ENCODE peak calls at places on chromosomes 16 and 17, in nine cellular contexts. O is stomach, V is K562, W is breast epithelium, T is GM23338, B is prostate gland, Q is H1, M is suprapubic skin, J is SK-N-MC. H is an unnamed sample.

GRCh38 chr16:71916397-71916920 is 21.1 kb downstream of the IST1 start:
- DNase-seq in W (no peak), V (no peak), Q (no peak), J (no peak), B (no peak), O (no peak), M (no peak), T (no peak), H (no peak)

GRCh38 chr16:23670137-23670776 is 8.4 kb upstream of the PLK1 start:
- DNase-seq in T (no peak), W (no peak), O (no peak), J (no peak), B (no peak), V (no peak), Q (no peak), M (no peak), H (no peak)

GRCh38 chr16:29645699-29646187 is 17.3 kb upstream of the SPN start:
- DNase-seq in W (no peak), M (no peak), J (no peak), B (no peak), O (no peak), Q (no peak), V (peak), T (peak), H (peak)

GRCh38 chr16:9091867-9092281 is 430 bp downstream of the HAPSTR1 start:
- DNase-seq in O (peak), M (no peak), Q (peak), V (no peak), W (peak), B (peak), J (no peak), T (no peak), H (no peak)

GRCh38 chr16:89426736-89427525 is 63.4 kb downstream of the ANKRD11 start:
- DNase-seq in J (no peak), W (no peak), Q (no peak), M (no peak), O (no peak), B (no peak), T (no peak), V (no peak), H (no peak)

GRCh38 chr16:938136-938535 is 32.6 kb downstream of the LMF1 start:
- DNase-seq in B (no peak), Q (no peak), T (no peak), J (no peak), O (no peak), V (no peak), M (no peak), W (no peak), H (no peak)

GRCh38 chr17:62832405-62832804 is 24.3 kb upstream of the MARCHF10 start:
- DNase-seq in J (no peak), V (no peak), B (no peak), O (no peak), W (no peak), Q (no peak), M (no peak), T (no peak), H (no peak)

GRCh38 chr17:78040561-78041400 is 82.3 kb downstream of the TNRC6C start:
- DNase-seq in J (peak), W (peak), B (peak), M (peak), Q (no peak), T (peak), V (no peak), O (peak), H (no peak)

GRCh38 chr17:2691965-2692780 is 19.4 kb downstream of the CLUH start:
- DNase-seq in T (peak), B (no peak), V (peak), M (peak), W (peak), J (no peak), O (no peak), Q (no peak), H (no peak)

GRCh38 chr16:28491080-28491969 is 549 bp downstream of the CLN3 start:
- DNase-seq in M (no peak), T (peak), W (no peak), Q (peak), V (peak), B (peak), O (no peak), J (no peak), H (peak)

GRCh38 chr17:751269-752001 is 629 bp downstream of the GEMIN4 start:
- DNase-seq in W (no peak), O (peak), V (peak), M (no peak), T (peak), B (no peak), J (no peak), Q (peak), H (peak)

GRCh38 chr16:81926036-81926435 is 85.2 kb downstream of the SDR42E1 start:
- DNase-seq in W (no peak), O (no peak), J (no peak), T (no peak), M (peak), Q (no peak), V (no peak), B (no peak), H (no peak)

GRCh38 chr17:61568219-61569072 is 22.6 kb downstream of the NACA2 start:
- DNase-seq in M (no peak), T (no peak), O (no peak), V (no peak), W (no peak), J (no peak), B (no peak), Q (no peak), H (no peak)

GRCh38 chr17:72984145-72984924 is 108.2 kb downstream of the SLC39A11 start:
- DNase-seq in W (no peak), V (no peak), O (no peak), T (no peak), B (no peak), J (no peak), M (no peak), Q (no peak), H (no peak)
- H3K27ac ChIP-seq in W (no peak), V (no peak), O (no peak), T (no peak), B (no peak), J (no peak), M (no peak), Q (no peak), H (no peak)

DNA sequence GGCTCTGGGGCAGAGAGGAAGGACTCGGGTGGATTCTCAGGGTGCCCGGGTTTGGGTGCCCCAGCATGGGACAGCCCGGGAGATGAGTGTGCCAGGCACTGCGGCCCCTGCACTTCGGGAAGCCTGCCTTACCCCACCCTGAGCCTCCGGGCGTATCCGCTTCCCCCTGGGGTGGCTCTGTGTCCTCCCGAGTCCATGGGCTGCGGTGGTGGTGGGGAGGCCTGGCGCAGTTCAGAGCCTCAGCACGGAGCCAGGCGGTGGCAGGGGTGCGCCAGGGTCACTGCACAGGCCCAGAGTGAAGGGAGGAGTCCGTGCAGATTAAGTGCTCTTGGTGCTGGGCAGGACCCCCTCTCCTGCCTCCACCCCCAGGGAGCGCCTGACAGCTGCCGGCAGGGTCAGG is 20.7 kb downstream of the MYBBP1A start:
- DNase-seq in Q (no peak), T (no peak), W (no peak), V (no peak), M (no peak), J (no peak), B (no peak), O (no peak), H (no peak)
- TF ChIP-seq POLR2AphosphoS5 in Q (no peak), T (no peak), W (no peak), V (no peak), M (no peak), J (no peak), B (no peak), O (no peak), H (no peak)

DNA sequence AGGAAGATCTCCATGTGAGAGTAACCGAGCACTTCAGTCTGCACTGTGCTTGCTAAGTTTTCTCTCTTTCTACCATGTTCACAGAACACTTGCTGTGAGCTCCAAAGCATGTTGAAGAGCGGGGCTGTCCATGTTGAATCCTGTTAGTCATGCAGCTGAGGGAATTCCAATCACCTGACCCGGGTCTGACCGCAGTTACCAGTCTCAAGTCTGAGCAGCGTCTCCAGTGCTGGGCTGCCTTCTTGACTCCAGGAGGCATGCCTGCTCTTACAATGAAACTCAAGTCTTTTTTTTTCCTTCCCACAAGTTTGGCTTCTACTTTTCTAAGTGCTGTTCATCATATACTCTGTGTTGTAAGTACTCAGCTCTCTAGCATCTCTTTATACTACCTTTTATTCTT is 44.3 kb downstream of the HOXB1 start:
- DNase-seq in W (no peak), J (no peak), B (no peak), O (no peak), T (no peak), Q (no peak), M (no peak), V (peak), H (no peak)
- H3K27ac ChIP-seq in W (no peak), J (no peak), B (no peak), O (no peak), T (no peak), Q (no peak), M (no peak), V (peak), H (no peak)

DNA sequence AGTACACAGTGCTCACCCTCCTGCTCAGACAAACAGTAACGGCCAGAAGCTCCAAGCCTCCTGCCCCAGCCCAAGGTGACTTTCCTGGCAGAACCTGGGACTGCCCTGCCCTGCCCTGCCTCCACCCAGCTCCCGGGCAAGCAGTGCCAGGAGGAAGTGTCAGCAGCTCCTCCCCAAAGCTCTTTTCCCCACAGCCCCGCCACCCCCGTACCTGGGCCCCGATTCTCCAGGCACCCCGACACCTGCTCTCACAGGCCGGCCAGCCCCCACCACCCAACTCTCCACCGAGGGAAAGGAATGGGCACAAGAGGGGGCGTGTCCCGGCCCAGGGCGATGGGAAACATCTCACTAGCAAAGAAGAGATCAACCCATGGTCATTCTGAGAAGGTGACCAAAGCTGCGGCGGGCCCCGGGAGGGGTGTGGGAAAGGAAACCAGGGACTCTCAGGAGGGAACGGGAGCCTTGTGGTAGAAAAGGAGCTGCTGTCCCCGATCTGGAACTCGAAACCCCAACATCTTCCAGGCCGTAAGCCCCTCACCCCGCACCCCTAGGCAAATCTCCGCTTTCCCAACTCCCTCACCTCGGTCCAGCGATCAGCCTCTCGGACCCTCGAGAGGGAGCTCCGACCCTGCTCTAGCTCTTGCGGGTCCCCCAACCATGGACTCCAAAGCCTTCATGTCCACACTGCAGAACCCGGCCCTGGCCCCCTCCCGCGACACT is 1.2 kb downstream of the BCAR1 start:
- DNase-seq in Q (no peak), V (no peak), M (no peak), J (no peak), B (peak), W (no peak), T (peak), O (peak), H (no peak)
- TF ChIP-seq POLR2AphosphoS5 in Q (peak), V (no peak), M (no peak), J (no peak), B (no peak), W (no peak), T (no peak), O (no peak), H (no peak)

GRCh38 chr17:75614006-75614405 is 19.2 kb upstream of the SMIM5 start:
- DNase-seq in V (peak), Q (no peak), W (no peak), M (no peak), T (peak), O (no peak), B (no peak), J (no peak), H (no peak)

GRCh38 chr17:75614556-75615270 is 18.5 kb upstream of the SMIM5 start:
- DNase-seq in T (no peak), B (no peak), W (no peak), J (no peak), O (no peak), M (no peak), Q (no peak), V (no peak), H (no peak)

GRCh38 chr17:75615301-75615700 is 17.9 kb upstream of the SMIM5 start:
- DNase-seq in Q (no peak), W (no peak), B (no peak), M (no peak), T (no peak), O (no peak), V (peak), J (no peak), H (no peak)

GRCh38 chr17:75611746-75612437 is 21.3 kb upstream of the SMIM5 start:
- DNase-seq in Q (no peak), O (no peak), M (no peak), J (no peak), W (no peak), T (no peak), V (no peak), B (no peak), H (no peak)

GRCh38 chr17:75612906-75613626 is 20.2 kb upstream of the SMIM5 start:
- DNase-seq in W (no peak), V (no peak), M (no peak), J (no peak), T (no peak), B (no peak), Q (no peak), O (no peak), H (no peak)
- H3K27ac ChIP-seq in W (no peak), V (no peak), M (no peak), J (no peak), T (no peak), B (peak), Q (no peak), O (no peak), H (no peak)

DNA sequence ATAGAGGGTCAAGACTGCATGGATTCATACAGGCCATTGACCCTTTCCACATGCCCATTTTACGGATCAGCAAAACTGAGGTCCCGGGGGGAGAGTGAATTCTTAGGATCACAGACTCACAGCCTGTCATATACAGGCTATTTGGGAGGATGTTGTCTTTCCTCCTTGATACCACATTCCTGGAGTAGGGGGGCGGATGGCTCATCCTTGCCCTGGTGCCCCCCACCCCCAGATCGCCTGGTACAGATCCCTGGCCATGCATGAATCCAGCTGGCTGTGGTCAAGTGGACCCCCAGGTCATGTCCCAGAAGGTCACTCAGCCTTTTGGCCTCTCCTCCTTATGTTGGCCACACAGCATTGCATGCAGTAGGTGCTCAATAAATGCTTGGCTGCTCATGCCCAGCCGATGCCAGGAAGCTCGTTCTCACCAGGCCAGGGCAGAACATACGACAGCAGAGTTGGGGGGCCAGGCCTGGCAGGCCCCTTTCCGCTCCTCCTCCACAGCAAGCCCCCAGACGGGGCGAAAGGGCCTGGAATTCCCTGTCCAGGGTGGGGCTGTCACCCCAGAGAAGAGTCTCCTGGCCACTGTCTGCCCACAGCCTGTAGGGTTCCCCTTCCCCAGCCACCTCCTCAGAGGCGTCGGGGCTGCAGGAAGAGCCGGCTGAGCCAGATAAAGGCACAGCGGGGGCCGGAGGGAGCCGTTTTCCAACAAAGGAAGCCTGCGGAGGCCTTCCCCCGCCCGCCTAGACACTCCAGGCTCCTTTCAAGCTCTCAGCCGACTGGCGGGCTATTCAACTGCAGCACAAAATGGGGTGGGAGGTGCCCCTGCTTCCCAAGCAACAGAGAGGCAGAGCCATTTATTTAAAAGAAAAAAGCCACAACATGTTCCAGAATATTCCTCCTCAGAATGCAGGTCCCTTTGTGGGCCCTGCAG is 215.7 kb upstream of the CIBAR2 start:
- DNase-seq in W (no peak), M (no peak), T (peak), V (peak), Q (peak), O (no peak), J (peak), B (no peak), H (no peak)
- TF ChIP-seq POLR2AphosphoS5 in W (no peak), M (no peak), T (no peak), V (no peak), Q (no peak), O (no peak), J (no peak), B (no peak), H (no peak)

GRCh38 chr17:58557981-58558380 is 43.5 kb upstream of the MTMR4 start:
- DNase-seq in M (no peak), O (no peak), Q (no peak), J (no peak), W (no peak), T (no peak), V (no peak), B (no peak), H (no peak)
- H3K27ac ChIP-seq in M (no peak), O (no peak), Q (no peak), J (no peak), W (no peak), T (no peak), V (no peak), B (no peak), H (no peak)

DNA sequence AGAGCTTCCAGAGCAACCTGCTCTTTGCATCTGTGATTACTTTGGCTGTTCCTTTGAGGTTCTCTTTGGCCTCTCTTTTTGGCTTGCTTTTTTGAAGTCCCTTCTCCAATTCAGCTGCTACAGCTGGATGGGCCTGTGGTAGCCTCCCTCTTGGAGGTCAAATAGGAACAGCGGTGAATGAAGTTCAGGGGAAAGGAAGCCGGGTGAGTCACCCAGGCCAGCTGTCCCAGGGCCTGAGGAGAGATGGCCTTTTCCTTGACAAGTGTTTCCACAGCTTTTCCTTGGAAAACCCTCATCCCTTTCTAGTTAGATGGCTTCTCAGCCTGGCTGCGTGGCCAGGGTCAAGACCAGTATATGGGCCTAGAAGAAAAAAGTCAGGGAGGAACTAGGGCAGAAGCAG is 103.1 kb downstream of the STX8 start:
- DNase-seq in B (no peak), O (no peak), M (no peak), T (no peak), J (no peak), W (no peak), Q (no peak), V (no peak), H (no peak)
- TF ChIP-seq POLR2AphosphoS5 in B (no peak), O (no peak), M (no peak), T (no peak), J (no peak), W (no peak), Q (no peak), V (no peak), H (no peak)

H was measured in HL-60.